ENCODE peak calls at places on chromosomes 4 and X, in four cellular contexts. W, E, K and Y are unnamed samples.
A peak's percentile ranks its signal among the peaks of the same experiment; 100 is the strongest.

GRCh38 chrX:119013146-119013545 is 38.7 kb downstream of the LONRF3 start:
- ATAC-seq in W (no peak), E (no peak), K (peak; percentile 48), Y (no peak)

GRCh38 chrX:69024931-69025330 is 140.3 kb downstream of the PJA1 start:
- ATAC-seq in W (no peak), E (peak; percentile 69), K (peak; percentile 42), Y (peak; percentile 90)

GRCh38 chrX:20409991-20410390 is 143.3 kb upstream of the RPS6KA3 start:
- ATAC-seq in W (no peak), E (no peak), K (no peak), Y (no peak)

GRCh38 chrX:69093960-69094935 is 71.0 kb downstream of the PJA1 start:
- ATAC-seq in W (peak; percentile 86), E (peak; percentile 78), K (peak; percentile 76), Y (peak; percentile 37)

GRCh38 chr4:131584587-131584986 is 1564.5 kb upstream of the PCDH10 start:
- ATAC-seq in W (no peak), E (no peak), K (no peak), Y (no peak)

GRCh38 chr4:81789741-81790402 is 318.2 kb upstream of the RASGEF1B start:
- ATAC-seq in W (no peak), E (no peak), K (no peak), Y (no peak)

GRCh38 chr4:64935469-64936001 is 526.3 kb upstream of the TECRL start:
- ATAC-seq in W (no peak), E (no peak), K (no peak), Y (no peak)

GRCh38 chrX:50962156-50962555 is 51.6 kb downstream of the BMP15 start:
- ATAC-seq in W (no peak), E (no peak), K (no peak), Y (no peak)

GRCh38 chr4:67131224-67131623 is 414.1 kb downstream of the CENPC start:
- ATAC-seq in W (no peak), E (no peak), K (no peak), Y (no peak)

GRCh38 chr4:150942539-150942938 is 72.5 kb downstream of the LRBA start:
- ATAC-seq in W (no peak), E (no peak), K (no peak), Y (no peak)

GRCh38 chrX:3448563-3448962 is 102.1 kb upstream of the MXRA5 start:
- ATAC-seq in W (no peak), E (no peak), K (no peak), Y (no peak)

GRCh38 chrX:132022863-132023116 is 312 bp upstream of the STK26 start:
- ATAC-seq in W (peak; percentile 69), E (peak; percentile 22), K (peak; percentile 29), Y (no peak)

GRCh38 chr4:86990510-86990909 is 55.7 kb downstream of the AFF1 start:
- ATAC-seq in W (no peak), E (peak; percentile 50), K (no peak), Y (no peak)

GRCh38 chr4:86991998-86992397 is 57.2 kb downstream of the AFF1 start:
- ATAC-seq in W (no peak), E (no peak), K (no peak), Y (no peak)

GRCh38 chr4:86999244-86999643 is 64.4 kb downstream of the AFF1 start:
- ATAC-seq in W (no peak), E (no peak), K (no peak), Y (no peak)

GRCh38 chr4:86993909-86994672 is 59.3 kb downstream of the AFF1 start:
- ATAC-seq in W (no peak), E (peak; percentile 84), K (no peak), Y (no peak)
- H3K4me1 ChIP-seq in W (peaks cover 3% of the 10 kb centered on the region), E (peaks cover 13% of the 10 kb centered on the region), K (no peaks in the 10 kb centered on the region), Y (no peaks in the 10 kb centered on the region)

GRCh38 chr4:7045961-7046921 is 3.1 kb downstream of the TADA2B start:
- ATAC-seq in W (no peak), E (no peak), K (peak; percentile 25), Y (no peak)
- H3K4me1 ChIP-seq in W (peaks cover 8% of the 10 kb centered on the region), E (peaks cover 32% of the 10 kb centered on the region), K (peaks cover 33% of the 10 kb centered on the region), Y (no peaks in the 10 kb centered on the region)

GRCh38 chr4:41157009-41157408 is 57.3 kb downstream of the APBB2 start:
- ATAC-seq in W (no peak), E (peak; percentile 44), K (no peak), Y (no peak)

GRCh38 chr4:41158756-41159155 is 55.6 kb downstream of the APBB2 start:
- ATAC-seq in W (no peak), E (no peak), K (no peak), Y (no peak)

GRCh38 chr4:41160010-41160789 is 54.1 kb downstream of the APBB2 start:
- ATAC-seq in W (peak; percentile 96), E (no peak), K (peak; percentile 98), Y (no peak)

GRCh38 chr4:41156574-41156973 is 57.8 kb downstream of the APBB2 start:
- ATAC-seq in W (no peak), E (no peak), K (no peak), Y (no peak)

GRCh38 chr4:41158274-41158673 is 56.1 kb downstream of the APBB2 start:
- ATAC-seq in W (no peak), E (no peak), K (no peak), Y (no peak)
- H3K4me1 ChIP-seq in W (peaks cover 42% of the 10 kb centered on the region), E (peaks cover 7% of the 10 kb centered on the region), K (peaks cover 52% of the 10 kb centered on the region), Y (no peaks in the 10 kb centered on the region)

GRCh38 chrX:103304705-103305104 is 6.1 kb downstream of the BEX2 start:
- ATAC-seq in W (no peak), E (no peak), K (no peak), Y (no peak)
- H3K4me1 ChIP-seq in W (no peaks in the 10 kb centered on the region), E (no peaks in the 10 kb centered on the region), K (no peaks in the 10 kb centered on the region), Y (no peaks in the 10 kb centered on the region)

GRCh38 chr4:113947484-113947883 is 32.0 kb downstream of the ARSJ start:
- ATAC-seq in W (no peak), E (no peak), K (no peak), Y (no peak)

GRCh38 chr4:113945906-113946305 is 33.5 kb downstream of the ARSJ start:
- ATAC-seq in W (no peak), E (no peak), K (peak; percentile 74), Y (no peak)

GRCh38 chr4:113941836-113942235 is 37.6 kb downstream of the ARSJ start:
- ATAC-seq in W (no peak), E (no peak), K (no peak), Y (no peak)

GRCh38 chr4:113943863-113944262 is 35.6 kb downstream of the ARSJ start:
- ATAC-seq in W (no peak), E (no peak), K (no peak), Y (no peak)

GRCh38 chr4:113943085-113943484 is 36.4 kb downstream of the ARSJ start:
- ATAC-seq in W (no peak), E (no peak), K (no peak), Y (no peak)
- H3K4me1 ChIP-seq in W (no peaks in the 10 kb centered on the region), E (no peaks in the 10 kb centered on the region), K (peaks cover 27% of the 10 kb centered on the region), Y (no peaks in the 10 kb centered on the region)

GRCh38 chr4:8230891-8231290 is 31.8 kb downstream of the SH3TC1 start:
- ATAC-seq in W (no peak), E (no peak), K (no peak), Y (no peak)
- H3K4me1 ChIP-seq in W (peaks cover 27% of the 10 kb centered on the region), E (peaks cover 9% of the 10 kb centered on the region), K (peaks cover 13% of the 10 kb centered on the region), Y (no peaks in the 10 kb centered on the region)

GRCh38 chr4:73721419-73721818 is 18.9 kb upstream of the CXCL8 start:
- ATAC-seq in W (no peak), E (peak; percentile 34), K (peak; percentile 9), Y (peak; percentile 50)
- H3K4me1 ChIP-seq in W (peaks cover 33% of the 10 kb centered on the region), E (no peaks in the 10 kb centered on the region), K (peaks cover 75% of the 10 kb centered on the region), Y (no peaks in the 10 kb centered on the region)

GRCh38 chr4:82900335-82901128 is at the start of gene THAP9:
- ATAC-seq in W (peak; percentile 95), E (peak; percentile 96), K (peak; percentile 92), Y (peak; percentile 97)

GRCh38 chr4:82903737-82904136 is 3.2 kb downstream of the THAP9 start:
- ATAC-seq in W (no peak), E (no peak), K (no peak), Y (no peak)

GRCh38 chr4:82900016-82900334 is 560 bp upstream of the THAP9 start:
- ATAC-seq in W (peak; percentile 41), E (peak; percentile 25), K (peak; percentile 7), Y (peak; percentile 2)

GRCh38 chr4:82899339-82899738 is 1.2 kb upstream of the THAP9 start:
- ATAC-seq in W (no peak), E (no peak), K (no peak), Y (no peak)

GRCh38 chr4:82901129-82901718 is 689 bp downstream of the THAP9 start:
- ATAC-seq in W (no peak), E (peak; percentile 7), K (peak; percentile 4), Y (peak; percentile 14)
- H3K4me1 ChIP-seq in W (peaks cover 28% of the 10 kb centered on the region), E (peaks cover 17% of the 10 kb centered on the region), K (peaks cover 30% of the 10 kb centered on the region), Y (peaks cover 4% of the 10 kb centered on the region)

GRCh38 chr4:152360045-152360410 is 175.9 kb downstream of the FBXW7 start:
- ATAC-seq in W (no peak), E (no peak), K (peak; percentile 55), Y (no peak)
- H3K4me1 ChIP-seq in W (peaks cover 37% of the 10 kb centered on the region), E (peaks cover 6% of the 10 kb centered on the region), K (peaks cover 20% of the 10 kb centered on the region), Y (peaks cover 44% of the 10 kb centered on the region)